ENCODE peak calls at places on chromosomes 13 and 19, in five cellular contexts. One of them, this sample, is unnamed.

GRCh38 chr13:108315955-108316354 is 46.4 kb downstream of the TNFSF13B start:
- DNase-seq in cardiac muscle cell: no peak
- DNase-seq in HTR-8/SVneo: no peak
- DNase-seq in NCI-H2107: no peak
- DNase-seq in NCI-H1694 treated with DMSO at 0.1 percent for 48 hours: no peak
- DNase-seq in this sample: no peak

GRCh38 chr19:6127716-6128335 is 7.6 kb upstream of the ACSBG2 start:
- DNase-seq in cardiac muscle cell: no peak
- DNase-seq in HTR-8/SVneo: no peak
- DNase-seq in NCI-H2107: no peak
- DNase-seq in NCI-H1694 treated with DMSO at 0.1 percent for 48 hours: no peak
- DNase-seq in this sample: no peak

GRCh38 chr13:50339291-50339690 is 324.0 kb downstream of the KCNRG start:
- DNase-seq in cardiac muscle cell: no peak
- DNase-seq in HTR-8/SVneo: no peak
- DNase-seq in NCI-H2107: no peak
- DNase-seq in NCI-H1694 treated with DMSO at 0.1 percent for 48 hours: no peak
- DNase-seq in this sample: no peak

GRCh38 chr19:10998045-10998533 is 37.3 kb downstream of the SMARCA4 start:
- DNase-seq in cardiac muscle cell: no peak
- DNase-seq in HTR-8/SVneo: no peak
- DNase-seq in NCI-H2107: no peak
- DNase-seq in NCI-H1694 treated with DMSO at 0.1 percent for 48 hours: no peak
- DNase-seq in this sample: no peak

GRCh38 chr19:13016628-13017305 is 21.5 kb downstream of the NFIX start:
- DNase-seq in cardiac muscle cell: no peak
- DNase-seq in HTR-8/SVneo: no peak
- DNase-seq in NCI-H2107: no peak
- DNase-seq in NCI-H1694 treated with DMSO at 0.1 percent for 48 hours: no peak
- DNase-seq in this sample: no peak

GRCh38 chr19:46006411-46006810 is 11.1 kb downstream of the CCDC61 start:
- DNase-seq in cardiac muscle cell: no peak
- DNase-seq in HTR-8/SVneo: no peak
- DNase-seq in NCI-H2107: no peak
- DNase-seq in NCI-H1694 treated with DMSO at 0.1 percent for 48 hours: no peak
- DNase-seq in this sample: no peak

GRCh38 chr13:108176685-108177274 is 38.6 kb downstream of the LIG4 start:
- DNase-seq in cardiac muscle cell: peak
- DNase-seq in HTR-8/SVneo: no peak
- DNase-seq in NCI-H2107: no peak
- DNase-seq in NCI-H1694 treated with DMSO at 0.1 percent for 48 hours: peak
- DNase-seq in this sample: peak

GRCh38 chr13:75326173-75327131 is 155.5 kb downstream of the TBC1D4 start:
- DNase-seq in cardiac muscle cell: no peak
- DNase-seq in HTR-8/SVneo: peak
- DNase-seq in NCI-H2107: no peak
- DNase-seq in NCI-H1694 treated with DMSO at 0.1 percent for 48 hours: no peak
- DNase-seq in this sample: no peak

GRCh38 chr19:33785795-33786194 is 10.9 kb upstream of the KCTD15 start:
- DNase-seq in cardiac muscle cell: no peak
- DNase-seq in HTR-8/SVneo: no peak
- DNase-seq in NCI-H2107: no peak
- DNase-seq in NCI-H1694 treated with DMSO at 0.1 percent for 48 hours: no peak
- DNase-seq in this sample: no peak

GRCh38 chr13:26813626-26814348 is 53.2 kb upstream of the GPR12 start:
- DNase-seq in cardiac muscle cell: no peak
- DNase-seq in HTR-8/SVneo: no peak
- DNase-seq in NCI-H2107: no peak
- DNase-seq in NCI-H1694 treated with DMSO at 0.1 percent for 48 hours: no peak
- DNase-seq in this sample: no peak

GRCh38 chr19:1067341-1068103 is 555 bp downstream of the ARHGAP45 start:
- DNase-seq in cardiac muscle cell: no peak
- DNase-seq in HTR-8/SVneo: no peak
- DNase-seq in NCI-H2107: no peak
- DNase-seq in NCI-H1694 treated with DMSO at 0.1 percent for 48 hours: no peak
- DNase-seq in this sample: no peak

GRCh38 chr19:46753420-46754155 is 7.3 kb upstream of the STRN4 start:
- DNase-seq in cardiac muscle cell: peak
- DNase-seq in HTR-8/SVneo: no peak
- DNase-seq in NCI-H2107: no peak
- DNase-seq in NCI-H1694 treated with DMSO at 0.1 percent for 48 hours: peak
- DNase-seq in this sample: peak

GRCh38 chr13:108624108-108624507 is 5.3 kb upstream of the MYO16 start:
- DNase-seq in cardiac muscle cell: no peak
- DNase-seq in HTR-8/SVneo: no peak
- DNase-seq in NCI-H2107: no peak
- DNase-seq in NCI-H1694 treated with DMSO at 0.1 percent for 48 hours: no peak
- DNase-seq in this sample: no peak

GRCh38 chr19:1555802-1556638 is 12.1 kb downstream of the MEX3D start:
- DNase-seq in cardiac muscle cell: no peak
- DNase-seq in HTR-8/SVneo: no peak
- DNase-seq in NCI-H2107: no peak
- DNase-seq in NCI-H1694 treated with DMSO at 0.1 percent for 48 hours: no peak
- DNase-seq in this sample: no peak

GRCh38 chr13:57874530-57874929 is 243.0 kb downstream of the PCDH17 start:
- DNase-seq in cardiac muscle cell: peak
- DNase-seq in HTR-8/SVneo: no peak
- DNase-seq in NCI-H2107: no peak
- DNase-seq in NCI-H1694 treated with DMSO at 0.1 percent for 48 hours: no peak
- DNase-seq in this sample: no peak

GRCh38 chr13:101925731-101926130 is 473.3 kb downstream of the ITGBL1 start:
- DNase-seq in cardiac muscle cell: no peak
- DNase-seq in HTR-8/SVneo: no peak
- DNase-seq in NCI-H2107: no peak
- DNase-seq in NCI-H1694 treated with DMSO at 0.1 percent for 48 hours: no peak
- DNase-seq in this sample: no peak

GRCh38 chr19:1016647-1017114 is 4.2 kb downstream of the TMEM259 start:
- DNase-seq in cardiac muscle cell: no peak
- DNase-seq in HTR-8/SVneo: no peak
- DNase-seq in NCI-H2107: no peak
- DNase-seq in NCI-H1694 treated with DMSO at 0.1 percent for 48 hours: no peak
- DNase-seq in this sample: no peak

GRCh38 chr19:313988-314815 is 23.0 kb upstream of the PLPP2 start:
- DNase-seq in cardiac muscle cell: no peak
- DNase-seq in HTR-8/SVneo: no peak
- DNase-seq in NCI-H2107: no peak
- DNase-seq in NCI-H1694 treated with DMSO at 0.1 percent for 48 hours: no peak
- DNase-seq in this sample: no peak

GRCh38 chr13:109400625-109401257 is 385.6 kb downstream of the IRS2 start:
- DNase-seq in cardiac muscle cell: no peak
- DNase-seq in HTR-8/SVneo: no peak
- DNase-seq in NCI-H2107: no peak
- DNase-seq in NCI-H1694 treated with DMSO at 0.1 percent for 48 hours: no peak
- DNase-seq in this sample: no peak

GRCh38 chr19:4861147-4861546 is 6.3 kb downstream of the PLIN3 start:
- DNase-seq in cardiac muscle cell: no peak
- DNase-seq in HTR-8/SVneo: no peak
- DNase-seq in NCI-H2107: no peak
- DNase-seq in NCI-H1694 treated with DMSO at 0.1 percent for 48 hours: no peak
- DNase-seq in this sample: no peak

GRCh38 chr13:36915106-36915505 is 4.9 kb downstream of the SMAD9 start:
- DNase-seq in cardiac muscle cell: no peak
- DNase-seq in HTR-8/SVneo: no peak
- DNase-seq in NCI-H2107: no peak
- DNase-seq in NCI-H1694 treated with DMSO at 0.1 percent for 48 hours: no peak
- DNase-seq in this sample: no peak

GRCh38 chr13:79678100-79678499 is 197.1 kb downstream of the NDFIP2 start:
- DNase-seq in cardiac muscle cell: no peak
- DNase-seq in HTR-8/SVneo: no peak
- DNase-seq in NCI-H2107: no peak
- DNase-seq in NCI-H1694 treated with DMSO at 0.1 percent for 48 hours: no peak
- DNase-seq in this sample: no peak

GRCh38 chr13:94705081-94705751 is 7.1 kb downstream of the SOX21 start:
- DNase-seq in cardiac muscle cell: no peak
- DNase-seq in HTR-8/SVneo: no peak
- DNase-seq in NCI-H2107: no peak
- DNase-seq in NCI-H1694 treated with DMSO at 0.1 percent for 48 hours: no peak
- DNase-seq in this sample: no peak

GRCh38 chr19:35179830-35180229 is 25.3 kb downstream of the FXYD5 start:
- DNase-seq in cardiac muscle cell: no peak
- DNase-seq in HTR-8/SVneo: no peak
- DNase-seq in NCI-H2107: no peak
- DNase-seq in NCI-H1694 treated with DMSO at 0.1 percent for 48 hours: no peak
- DNase-seq in this sample: no peak

GRCh38 chr19:41531438-41532311 is 44.3 kb upstream of the CEACAM21 start:
- DNase-seq in cardiac muscle cell: no peak
- DNase-seq in HTR-8/SVneo: peak
- DNase-seq in NCI-H2107: no peak
- DNase-seq in NCI-H1694 treated with DMSO at 0.1 percent for 48 hours: no peak
- DNase-seq in this sample: no peak